ENCODE peak calls at places on chromosomes 3 and 15, in six cellular contexts. One of them, this sample, is unnamed. For H3K36me3 and H3K4me1, the result is how much of the 10 kb centered on the place peaks cover.

GRCh38 chr3:183283886-183284285 is 30.8 kb downstream of the B3GNT5 start:
- DNase-seq in CD8-positive, alpha-beta T cell: no peak
- DNase-seq in astrocyte: peak
- DNase-seq in lower lobe of right lung: no peak
- DNase-seq in HCT116: no peak
- DNase-seq in thoracic aorta: no peak
- DNase-seq in this sample: no peak

GRCh38 chr3:105448338-105448982 is 81.8 kb downstream of the ALCAM start:
- DNase-seq in CD8-positive, alpha-beta T cell: no peak
- DNase-seq in lower lobe of right lung: no peak
- DNase-seq in astrocyte: peak
- DNase-seq in thoracic aorta: no peak
- DNase-seq in HCT116: no peak
- DNase-seq in this sample: no peak

GRCh38 chr3:126525091-126525852 is 1.3 kb downstream of the CHST13 start:
- DNase-seq in lower lobe of right lung: peak
- DNase-seq in astrocyte: no peak
- DNase-seq in thoracic aorta: no peak
- DNase-seq in CD8-positive, alpha-beta T cell: no peak
- DNase-seq in HCT116: no peak
- DNase-seq in this sample: no peak

GRCh38 chr15:89822951-89823701 is 8.5 kb upstream of the ANPEP start:
- DNase-seq in CD8-positive, alpha-beta T cell: no peak
- DNase-seq in thoracic aorta: no peak
- DNase-seq in HCT116: no peak
- DNase-seq in astrocyte: no peak
- DNase-seq in lower lobe of right lung: peak
- DNase-seq in this sample: no peak

GRCh38 chr3:134559591-134559990 is 73.7 kb downstream of the CEP63 start:
- DNase-seq in astrocyte: no peak
- DNase-seq in HCT116: no peak
- DNase-seq in thoracic aorta: no peak
- DNase-seq in CD8-positive, alpha-beta T cell: no peak
- DNase-seq in lower lobe of right lung: no peak
- DNase-seq in this sample: no peak

GRCh38 chr3:155675094-155675493 is 69.8 kb downstream of the PLCH1 start:
- DNase-seq in lower lobe of right lung: no peak
- DNase-seq in CD8-positive, alpha-beta T cell: no peak
- DNase-seq in HCT116: no peak
- DNase-seq in astrocyte: no peak
- DNase-seq in thoracic aorta: no peak
- DNase-seq in this sample: no peak

GRCh38 chr15:96974761-96975160 is 644.3 kb downstream of the NR2F2 start:
- DNase-seq in HCT116: no peak
- DNase-seq in lower lobe of right lung: no peak
- DNase-seq in CD8-positive, alpha-beta T cell: no peak
- DNase-seq in thoracic aorta: no peak
- DNase-seq in astrocyte: peak
- DNase-seq in this sample: no peak

GRCh38 chr15:74290645-74291044 is 54.5 kb downstream of the CCDC33 start:
- DNase-seq in thoracic aorta: no peak
- DNase-seq in astrocyte: no peak
- DNase-seq in HCT116: no peak
- DNase-seq in CD8-positive, alpha-beta T cell: no peak
- DNase-seq in lower lobe of right lung: no peak
- DNase-seq in this sample: no peak

GRCh38 chr15:49083471-49084284 is 37.4 kb upstream of the SECISBP2L start:
- DNase-seq in astrocyte: peak
- DNase-seq in thoracic aorta: no peak
- DNase-seq in HCT116: no peak
- DNase-seq in lower lobe of right lung: no peak
- DNase-seq in CD8-positive, alpha-beta T cell: no peak
- DNase-seq in this sample: no peak

GRCh38 chr3:31165399-31165860 is 271.0 kb upstream of the GADL1 start:
- DNase-seq in astrocyte: peak
- DNase-seq in lower lobe of right lung: peak
- DNase-seq in CD8-positive, alpha-beta T cell: no peak
- DNase-seq in HCT116: no peak
- DNase-seq in thoracic aorta: no peak
- DNase-seq in this sample: peak

GRCh38 chr3:35707904-35708303 is 68.6 kb downstream of the ARPP21 start:
- DNase-seq in CD8-positive, alpha-beta T cell: no peak
- DNase-seq in lower lobe of right lung: no peak
- DNase-seq in thoracic aorta: no peak
- DNase-seq in astrocyte: peak
- DNase-seq in HCT116: no peak
- DNase-seq in this sample: no peak

GRCh38 chr3:113552851-113553250 is 20.5 kb downstream of the SIDT1 start:
- DNase-seq in lower lobe of right lung: no peak
- DNase-seq in CD8-positive, alpha-beta T cell: peak
- DNase-seq in astrocyte: no peak
- DNase-seq in HCT116: no peak
- DNase-seq in thoracic aorta: no peak
- DNase-seq in this sample: no peak

GRCh38 chr3:159852821-159853505 is 135.7 kb upstream of the IL12A start:
- DNase-seq in astrocyte: peak
- DNase-seq in lower lobe of right lung: peak
- DNase-seq in thoracic aorta: no peak
- DNase-seq in CD8-positive, alpha-beta T cell: no peak
- DNase-seq in HCT116: no peak
- DNase-seq in this sample: peak

GRCh38 chr3:8458235-8458634 is 43.4 kb upstream of the LMCD1 start:
- DNase-seq in lower lobe of right lung: no peak
- DNase-seq in CD8-positive, alpha-beta T cell: no peak
- DNase-seq in astrocyte: peak
- DNase-seq in HCT116: no peak
- DNase-seq in thoracic aorta: no peak
- DNase-seq in this sample: no peak

GRCh38 chr3:185084883-185085282 is 68.0 kb downstream of the C3orf70 start:
- DNase-seq in astrocyte: peak
- DNase-seq in CD8-positive, alpha-beta T cell: no peak
- DNase-seq in lower lobe of right lung: no peak
- DNase-seq in thoracic aorta: no peak
- DNase-seq in HCT116: no peak
- DNase-seq in this sample: no peak

GRCh38 chr3:130935761-130936160 is 41.9 kb downstream of the ATP2C1 start:
- DNase-seq in thoracic aorta: no peak
- DNase-seq in HCT116: no peak
- DNase-seq in astrocyte: peak
- DNase-seq in lower lobe of right lung: no peak
- DNase-seq in CD8-positive, alpha-beta T cell: no peak
- DNase-seq in this sample: no peak

GRCh38 chr3:10280177-10280529 is 12.6 kb downstream of the GHRL start:
- DNase-seq in HCT116: no peak
- DNase-seq in astrocyte: no peak
- DNase-seq in thoracic aorta: no peak
- DNase-seq in lower lobe of right lung: no peak
- DNase-seq in CD8-positive, alpha-beta T cell: no peak
- DNase-seq in this sample: no peak

GRCh38 chr15:34318277-34319079 is 19.1 kb downstream of the SLC12A6 start:
- DNase-seq in CD8-positive, alpha-beta T cell: peak
- DNase-seq in lower lobe of right lung: peak
- DNase-seq in HCT116: peak
- DNase-seq in thoracic aorta: no peak
- DNase-seq in astrocyte: peak
- DNase-seq in this sample: no peak

GRCh38 chr3:196793224-196793623 is 53.6 kb downstream of the PAK2 start:
- DNase-seq in lower lobe of right lung: no peak
- DNase-seq in thoracic aorta: no peak
- DNase-seq in CD8-positive, alpha-beta T cell: no peak
- DNase-seq in HCT116: peak
- DNase-seq in astrocyte: peak
- DNase-seq in this sample: no peak

GRCh38 chr15:45634442-45635190 is at the start of gene SQOR:
- DNase-seq in thoracic aorta: peak
- DNase-seq in astrocyte: peak
- DNase-seq in CD8-positive, alpha-beta T cell: peak
- DNase-seq in lower lobe of right lung: peak
- DNase-seq in HCT116: peak
- DNase-seq in this sample: peak

GRCh38 chr15:42499888-42500609 is 4.6 kb downstream of the SNAP23 start:
- DNase-seq in CD8-positive, alpha-beta T cell: no peak
- DNase-seq in HCT116: no peak
- DNase-seq in thoracic aorta: no peak
- DNase-seq in astrocyte: no peak
- DNase-seq in lower lobe of right lung: no peak
- DNase-seq in this sample: peak

GRCh38 chr3:115843206-115843605 is 219.9 kb downstream of the GAP43 start:
- DNase-seq in CD8-positive, alpha-beta T cell: no peak
- DNase-seq in HCT116: no peak
- DNase-seq in astrocyte: no peak
- DNase-seq in thoracic aorta: no peak
- DNase-seq in lower lobe of right lung: no peak
- DNase-seq in this sample: no peak

GRCh38 chr3:55030938-55031337 is 103.1 kb upstream of the LRTM1 start:
- DNase-seq in HCT116: no peak
- DNase-seq in CD8-positive, alpha-beta T cell: no peak
- DNase-seq in astrocyte: no peak
- DNase-seq in thoracic aorta: no peak
- DNase-seq in lower lobe of right lung: no peak
- DNase-seq in this sample: no peak
- H3K36me3 ChIP-seq in HCT116: under half
- H3K36me3 ChIP-seq in CD8-positive, alpha-beta T cell: under half
- H3K36me3 ChIP-seq in astrocyte: under half
- H3K36me3 ChIP-seq in thoracic aorta: under half
- H3K36me3 ChIP-seq in lower lobe of right lung: under half
- H3K36me3 ChIP-seq in this sample: under half

DNA sequence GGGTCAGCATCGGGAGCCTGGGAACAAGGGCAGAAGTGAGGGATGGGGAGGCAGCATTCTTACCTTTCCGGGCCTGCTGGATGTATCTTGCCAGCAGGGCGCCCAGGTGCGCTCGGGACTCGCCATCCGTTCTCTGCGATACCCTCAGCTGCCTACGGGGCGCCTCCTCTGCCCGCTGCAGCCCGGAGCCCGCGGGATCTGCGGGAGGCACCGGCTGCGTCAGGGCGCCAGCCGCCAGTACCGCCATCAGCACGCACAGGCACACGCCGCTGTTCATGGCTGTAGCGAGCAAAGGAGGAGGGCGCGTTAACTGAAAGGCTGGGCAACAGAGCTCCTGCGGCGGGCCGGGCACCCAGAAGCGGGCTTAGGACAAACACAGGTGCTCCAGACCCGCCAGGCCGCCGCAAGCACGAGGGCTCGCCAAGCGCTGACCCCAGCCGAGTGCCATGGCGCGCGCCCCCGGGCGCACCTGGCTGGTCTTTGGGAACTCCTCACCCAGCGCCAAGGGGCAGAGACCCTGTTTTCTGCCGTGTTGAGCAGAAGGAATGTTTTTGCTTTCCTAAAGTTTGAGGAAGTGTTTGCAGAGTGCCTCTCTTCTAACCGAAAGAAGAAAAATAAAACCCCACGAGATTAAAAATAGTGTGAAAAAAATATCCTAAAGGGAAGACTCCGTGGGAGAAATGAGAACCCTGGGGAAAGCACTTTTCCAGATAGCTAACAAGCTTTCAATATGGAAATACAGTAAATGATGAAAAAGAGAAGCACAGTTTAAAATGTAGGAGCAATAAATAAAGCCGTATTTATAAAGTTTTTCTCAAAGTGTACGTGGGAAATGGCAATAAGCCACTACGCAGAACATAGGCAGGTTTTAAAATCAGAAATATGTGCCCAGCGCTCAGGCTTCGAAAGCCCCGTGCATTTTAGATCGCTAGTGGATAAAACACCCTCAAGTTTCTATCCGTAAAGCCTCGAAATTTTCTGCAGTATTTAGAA is 2.3 kb downstream of the CCK start:
- DNase-seq in HCT116: peak
- DNase-seq in astrocyte: no peak
- DNase-seq in lower lobe of right lung: no peak
- DNase-seq in CD8-positive, alpha-beta T cell: no peak
- DNase-seq in thoracic aorta: no peak
- DNase-seq in this sample: no peak
- H3K4me3 ChIP-seq in HCT116: peak
- H3K4me3 ChIP-seq in astrocyte: peak
- H3K4me3 ChIP-seq in lower lobe of right lung: peak
- H3K4me3 ChIP-seq in CD8-positive, alpha-beta T cell: peak
- H3K4me3 ChIP-seq in thoracic aorta: peak
- H3K4me3 ChIP-seq in this sample: no peak

GRCh38 chr3:71127052-71127451 is 456.5 kb downstream of the FOXP1 start:
- DNase-seq in astrocyte: no peak
- DNase-seq in thoracic aorta: no peak
- DNase-seq in HCT116: no peak
- DNase-seq in lower lobe of right lung: no peak
- DNase-seq in CD8-positive, alpha-beta T cell: no peak
- DNase-seq in this sample: no peak
- H3K4me1 ChIP-seq in astrocyte: under half
- H3K4me1 ChIP-seq in thoracic aorta: half or more
- H3K4me1 ChIP-seq in HCT116: under half
- H3K4me1 ChIP-seq in lower lobe of right lung: under half
- H3K4me1 ChIP-seq in CD8-positive, alpha-beta T cell: half or more
- H3K4me1 ChIP-seq in this sample: under half

GRCh38 chr3:171125010-171125409 is 98.5 kb upstream of the SLC2A2 start:
- DNase-seq in HCT116: no peak
- DNase-seq in astrocyte: peak
- DNase-seq in lower lobe of right lung: no peak
- DNase-seq in CD8-positive, alpha-beta T cell: no peak
- DNase-seq in thoracic aorta: no peak
- DNase-seq in this sample: no peak

GRCh38 chr3:171127611-171128010 is 101.1 kb upstream of the SLC2A2 start:
- DNase-seq in CD8-positive, alpha-beta T cell: no peak
- DNase-seq in HCT116: no peak
- DNase-seq in astrocyte: no peak
- DNase-seq in lower lobe of right lung: no peak
- DNase-seq in thoracic aorta: no peak
- DNase-seq in this sample: no peak

GRCh38 chr3:171123913-171124312 is 97.4 kb upstream of the SLC2A2 start:
- DNase-seq in thoracic aorta: no peak
- DNase-seq in HCT116: no peak
- DNase-seq in astrocyte: no peak
- DNase-seq in CD8-positive, alpha-beta T cell: no peak
- DNase-seq in lower lobe of right lung: no peak
- DNase-seq in this sample: no peak

GRCh38 chr3:171129827-171130226 is 103.3 kb upstream of the SLC2A2 start:
- DNase-seq in thoracic aorta: no peak
- DNase-seq in HCT116: no peak
- DNase-seq in lower lobe of right lung: no peak
- DNase-seq in CD8-positive, alpha-beta T cell: no peak
- DNase-seq in astrocyte: peak
- DNase-seq in this sample: no peak

DNA sequence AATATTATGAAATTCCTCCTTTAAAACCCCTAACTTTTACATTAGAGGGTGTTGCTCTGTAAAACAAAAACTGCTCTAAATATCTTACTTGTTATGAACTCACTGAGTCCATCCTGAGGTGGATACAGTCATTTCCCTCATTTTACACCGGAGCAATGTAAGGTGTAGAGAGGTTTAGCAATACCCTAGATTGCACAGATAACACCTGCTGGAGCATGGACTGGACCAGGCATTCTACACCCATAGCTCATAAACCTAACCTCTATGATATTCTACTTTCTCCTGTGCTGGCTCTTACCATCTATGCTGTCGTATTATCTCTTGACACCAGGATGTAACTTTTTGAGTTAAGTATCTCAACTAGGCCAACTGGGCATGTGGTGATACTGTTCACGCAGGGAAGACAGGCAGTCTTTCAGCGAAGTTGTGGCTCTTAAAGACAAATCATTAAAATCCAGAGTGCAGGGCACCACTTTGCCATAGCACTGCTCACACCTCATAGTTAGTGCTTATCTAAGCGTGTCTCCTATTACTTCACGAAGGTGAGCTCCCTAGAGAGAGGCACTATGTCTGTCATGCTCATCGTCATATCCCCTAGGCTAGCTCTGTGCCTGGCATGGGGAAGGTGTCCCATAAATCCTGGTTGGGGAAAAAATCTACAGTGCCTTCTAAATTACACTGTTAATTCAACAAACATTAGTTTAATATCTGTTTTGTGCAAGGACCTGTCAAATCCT is 100.1 kb upstream of the SLC2A2 start:
- DNase-seq in CD8-positive, alpha-beta T cell: no peak
- DNase-seq in astrocyte: no peak
- DNase-seq in thoracic aorta: no peak
- DNase-seq in HCT116: no peak
- DNase-seq in lower lobe of right lung: no peak
- DNase-seq in this sample: no peak
- H3K36me3 ChIP-seq in CD8-positive, alpha-beta T cell: under half
- H3K36me3 ChIP-seq in astrocyte: under half
- H3K36me3 ChIP-seq in thoracic aorta: under half
- H3K36me3 ChIP-seq in HCT116: under half
- H3K36me3 ChIP-seq in lower lobe of right lung: under half
- H3K36me3 ChIP-seq in this sample: under half